ENCODE peak calls at places on chromosome 9, in four cellular contexts. Q, P, Z and S are unnamed samples.

GRCh38 chr9:20355022-20355421 is 267.3 kb downstream of the MLLT3 start:
- DNase-seq in Q (no peak), P (no peak), Z (peak; percentile 17), S (peak; percentile 92)

GRCh38 chr9:94649100-94649855 is 10.0 kb upstream of the FBP1 start:
- DNase-seq in Q (no peak), P (no peak), Z (peak; percentile 82), S (peak; percentile 28)

GRCh38 chr9:108550111-108550510 is 305.7 kb downstream of the ACTL7B start:
- DNase-seq in Q (no peak), P (no peak), Z (no peak), S (no peak)

GRCh38 chr9:127919253-127919815 is 2.5 kb upstream of the ST6GALNAC4 start:
- DNase-seq in Q (peak; percentile 99), P (peak; percentile 84), Z (peak; percentile 97), S (peak; percentile 99)

GRCh38 chr9:94650924-94651323 is 11.6 kb upstream of the FBP1 start:
- DNase-seq in Q (no peak), P (no peak), Z (no peak), S (no peak)

GRCh38 chr9:77030045-77030444 is 10.6 kb downstream of the FOXB2 start:
- DNase-seq in Q (no peak), P (no peak), Z (no peak), S (no peak)

GRCh38 chr9:126147620-126148522 is 178.8 kb upstream of the MVB12B start:
- DNase-seq in Q (no peak), P (no peak), Z (no peak), S (no peak)

GRCh38 chr9:114300846-114301797 is 21.8 kb upstream of the ORM1 start:
- DNase-seq in Q (no peak), P (no peak), Z (no peak), S (no peak)

GRCh38 chr9:117825609-117826347 is 121.6 kb downstream of the TLR4 start:
- DNase-seq in Q (no peak), P (no peak), Z (no peak), S (no peak)

GRCh38 chr9:83956288-83957028 is 23.6 kb downstream of the HNRNPK start:
- DNase-seq in Q (no peak), P (peak; percentile 83), Z (no peak), S (no peak)

GRCh38 chr9:61671276-61671973 is 481.6 kb downstream of the SPATA31A7 start:
- DNase-seq in Q (peak; percentile 2), P (no peak), Z (no peak), S (no peak)

GRCh38 chr9:120889606-120890396 is 12.8 kb upstream of the PHF19 start:
- DNase-seq in Q (no peak), P (no peak), Z (no peak), S (no peak)

GRCh38 chr9:28378236-28378635 is 805.0 kb upstream of the C9orf72 start:
- DNase-seq in Q (no peak), P (no peak), Z (no peak), S (no peak)

GRCh38 chr9:114837923-114838322 is 32.1 kb upstream of the TNFSF15 start:
- DNase-seq in Q (no peak), P (no peak), Z (no peak), S (peak; percentile 24)

GRCh38 chr9:76655121-76655531 is 109.1 kb upstream of the PCA3 start:
- DNase-seq in Q (peak; percentile 71), P (no peak), Z (no peak), S (no peak)

GRCh38 chr9:95286151-95286550 is 31.4 kb downstream of the FANCC start:
- DNase-seq in Q (peak; percentile 23), P (no peak), Z (no peak), S (peak; percentile 30)

GRCh38 chr9:92706218-92706940 is 36.4 kb upstream of the IPPK start:
- DNase-seq in Q (peak; percentile 13), P (peak; percentile 47), Z (no peak), S (no peak)

GRCh38 chr9:134227451-134228411 is 63.4 kb upstream of the RNU6ATAC start:
- DNase-seq in Q (no peak), P (no peak), Z (no peak), S (no peak)

GRCh38 chr9:28004900-28005299 is 431.6 kb upstream of the C9orf72 start:
- DNase-seq in Q (peak; percentile 53), P (no peak), Z (no peak), S (no peak)

GRCh38 chr9:136901516-136902258 is 15.4 kb downstream of the TRAF2 start:
- DNase-seq in Q (peak; percentile 30), P (no peak), Z (peak; percentile 72), S (peak; percentile 45)

GRCh38 chr9:136899196-136899595 is 12.9 kb downstream of the TRAF2 start:
- DNase-seq in Q (no peak), P (no peak), Z (no peak), S (no peak)

GRCh38 chr9:136900556-136900955 is 14.2 kb downstream of the TRAF2 start:
- DNase-seq in Q (no peak), P (no peak), Z (no peak), S (no peak)

GRCh38 chr9:136902259-136902821 is 16.0 kb downstream of the TRAF2 start:
- DNase-seq in Q (peak; percentile 66), P (no peak), Z (no peak), S (peak; percentile 86)

GRCh38 chr9:136900988-136901515 is 14.7 kb downstream of the TRAF2 start:
- DNase-seq in Q (no peak), P (no peak), Z (no peak), S (no peak)
- H3K9me1 ChIP-seq in Q (no peaks in the 10 kb centered on the region), P (no peaks in the 10 kb centered on the region), Z (no peaks in the 10 kb centered on the region), S (peaks cover 10% of the 10 kb centered on the region)

GRCh38 chr9:98921740-98922139 is 22.0 kb upstream of the COL15A1 start:
- DNase-seq in Q (no peak), P (peak; percentile 66), Z (no peak), S (no peak)
- TF ChIP-seq CTCF in Q (no peak), P (no peak), Z (no peak), S (no peak)

GRCh38 chr9:89869774-89870173 is 265.0 kb downstream of the GADD45G start:
- DNase-seq in Q (no peak), P (no peak), Z (no peak), S (no peak)
- H3K9me1 ChIP-seq in Q (no peaks in the 10 kb centered on the region), P (no peaks in the 10 kb centered on the region), Z (no peaks in the 10 kb centered on the region), S (no peaks in the 10 kb centered on the region)

GRCh38 chr9:130042931-130043653 is at the start of gene FNBP1:
- DNase-seq in Q (peak; percentile 80), P (peak; percentile 73), Z (no peak), S (peak; percentile 75)

GRCh38 chr9:130040901-130041647 is 1.9 kb downstream of the FNBP1 start:
- DNase-seq in Q (no peak), P (no peak), Z (no peak), S (no peak)

GRCh38 chr9:130042406-130042930 is 521 bp downstream of the FNBP1 start:
- DNase-seq in Q (no peak), P (no peak), Z (no peak), S (no peak)

GRCh38 chr9:130041648-130042405 is 1.2 kb downstream of the FNBP1 start:
- DNase-seq in Q (peak; percentile 36), P (no peak), Z (no peak), S (peak; percentile 21)

GRCh38 chr9:130039504-130040147 is 3.4 kb downstream of the FNBP1 start:
- DNase-seq in Q (no peak), P (no peak), Z (no peak), S (no peak)
- TF ChIP-seq CTCF in Q (peak; percentile 22), P (no peak), Z (peak; percentile 7), S (peak; percentile 6)

GRCh38 chr9:82423700-82424099 is 435.1 kb downstream of the SPATA31D1 start:
- DNase-seq in Q (no peak), P (no peak), Z (no peak), S (no peak)
- H3K9me1 ChIP-seq in Q (no peaks in the 10 kb centered on the region), P (no peaks in the 10 kb centered on the region), Z (no peaks in the 10 kb centered on the region), S (no peaks in the 10 kb centered on the region)

GRCh38 chr9:109992293-109992692 is 212.3 kb downstream of the PALM2AKAP2 start:
- DNase-seq in Q (no peak), P (no peak), Z (no peak), S (no peak)

GRCh38 chr9:109996936-109997580 is 210.9 kb downstream of the C9orf152 start:
- DNase-seq in Q (no peak), P (no peak), Z (no peak), S (no peak)

GRCh38 chr9:109990541-109990940 is 210.5 kb downstream of the PALM2AKAP2 start:
- DNase-seq in Q (no peak), P (no peak), Z (no peak), S (no peak)

GRCh38 chr9:109989296-109989695 is 209.3 kb downstream of the PALM2AKAP2 start:
- DNase-seq in Q (no peak), P (no peak), Z (no peak), S (peak; percentile 26)

GRCh38 chr9:109993250-109993978 is 213.4 kb downstream of the PALM2AKAP2 start:
- DNase-seq in Q (no peak), P (no peak), Z (no peak), S (no peak)
- TF ChIP-seq CTCF in Q (no peak), P (no peak), Z (no peak), S (no peak)